ENCODE peak calls at places on chromosomes 11 and 22, in ten cellular contexts. One of them, this sample, is unnamed.
A peak's percentile ranks its signal among the peaks of the same experiment; 100 is the strongest.

GRCh38 chr11:75474878-75475766 is 42.1 kb upstream of the KLHL35 start:
- DNase-seq in C1 segment of cervical spinal cord: no peak
- DNase-seq in activated T-helper 1 cell treated with anti-CD3 and anti-CD28 coated beads, Interleukin-12 subunit alpha, Interleukin-12 subunit beta, Interleukin-2, Interleukin-4 antibody, amounts not matched to agents 30 ng/mL and 10 ng/mL and 1 ng/mL, durations not matched to agents 14 hours and 24 hours and 36 hours: peak; percentile 58
- DNase-seq in activated CD4-positive, alpha-beta T cell treated with anti-CD3 and anti-CD28 coated beads for 36 hours: peak; percentile 81
- DNase-seq in ovary: peak; percentile 62
- DNase-seq in cardiac fibroblast: peak; percentile 72
- DNase-seq in M059J: peak; percentile 32
- DNase-seq in COLO829: no peak
- DNase-seq in activated T-helper 9 cell treated with anti-CD3 and anti-CD28 coated beads, Interleukin-2, amount 50 U/mL, for 16 hours: peak; percentile 12
- DNase-seq in globus pallidus: peak; percentile 17
- DNase-seq in this sample: no peak

GRCh38 chr22:28973352-28973751 is 88.3 kb downstream of the C22orf31 start:
- DNase-seq in C1 segment of cervical spinal cord: no peak
- DNase-seq in activated CD4-positive, alpha-beta T cell treated with anti-CD3 and anti-CD28 coated beads for 36 hours: no peak
- DNase-seq in cardiac fibroblast: no peak
- DNase-seq in M059J: no peak
- DNase-seq in activated T-helper 9 cell treated with anti-CD3 and anti-CD28 coated beads, Interleukin-2, amount 50 U/mL, for 16 hours: no peak
- DNase-seq in ovary: no peak
- DNase-seq in activated T-helper 1 cell treated with anti-CD3 and anti-CD28 coated beads, Interleukin-12 subunit alpha, Interleukin-12 subunit beta, Interleukin-2, Interleukin-4 antibody, amounts not matched to agents 30 ng/mL and 10 ng/mL and 1 ng/mL, durations not matched to agents 14 hours and 24 hours and 36 hours: no peak
- DNase-seq in COLO829: no peak
- DNase-seq in globus pallidus: no peak
- DNase-seq in this sample: no peak

GRCh38 chr11:13475091-13475490 is 12.1 kb upstream of the BTBD10 start:
- DNase-seq in activated T-helper 9 cell treated with anti-CD3 and anti-CD28 coated beads, Interleukin-2, amount 50 U/mL, for 16 hours: no peak
- DNase-seq in ovary: no peak
- DNase-seq in globus pallidus: no peak
- DNase-seq in activated T-helper 1 cell treated with anti-CD3 and anti-CD28 coated beads, Interleukin-12 subunit alpha, Interleukin-12 subunit beta, Interleukin-2, Interleukin-4 antibody, amounts not matched to agents 30 ng/mL and 10 ng/mL and 1 ng/mL, durations not matched to agents 14 hours and 24 hours and 36 hours: no peak
- DNase-seq in cardiac fibroblast: no peak
- DNase-seq in COLO829: no peak
- DNase-seq in activated CD4-positive, alpha-beta T cell treated with anti-CD3 and anti-CD28 coated beads for 36 hours: no peak
- DNase-seq in M059J: no peak
- DNase-seq in C1 segment of cervical spinal cord: no peak
- DNase-seq in this sample: no peak

GRCh38 chr11:44805152-44805461 is 78.3 kb downstream of the TSPAN18 start:
- DNase-seq in activated T-helper 1 cell treated with anti-CD3 and anti-CD28 coated beads, Interleukin-12 subunit alpha, Interleukin-12 subunit beta, Interleukin-2, Interleukin-4 antibody, amounts not matched to agents 30 ng/mL and 10 ng/mL and 1 ng/mL, durations not matched to agents 14 hours and 24 hours and 36 hours: no peak
- DNase-seq in activated CD4-positive, alpha-beta T cell treated with anti-CD3 and anti-CD28 coated beads for 36 hours: no peak
- DNase-seq in globus pallidus: no peak
- DNase-seq in cardiac fibroblast: no peak
- DNase-seq in ovary: no peak
- DNase-seq in M059J: no peak
- DNase-seq in activated T-helper 9 cell treated with anti-CD3 and anti-CD28 coated beads, Interleukin-2, amount 50 U/mL, for 16 hours: no peak
- DNase-seq in COLO829: no peak
- DNase-seq in C1 segment of cervical spinal cord: no peak
- DNase-seq in this sample: no peak

GRCh38 chr11:45563801-45564200 is 101.6 kb downstream of the CHST1 start:
- DNase-seq in activated T-helper 1 cell treated with anti-CD3 and anti-CD28 coated beads, Interleukin-12 subunit alpha, Interleukin-12 subunit beta, Interleukin-2, Interleukin-4 antibody, amounts not matched to agents 30 ng/mL and 10 ng/mL and 1 ng/mL, durations not matched to agents 14 hours and 24 hours and 36 hours: no peak
- DNase-seq in activated CD4-positive, alpha-beta T cell treated with anti-CD3 and anti-CD28 coated beads for 36 hours: no peak
- DNase-seq in COLO829: no peak
- DNase-seq in cardiac fibroblast: peak; percentile 62
- DNase-seq in activated T-helper 9 cell treated with anti-CD3 and anti-CD28 coated beads, Interleukin-2, amount 50 U/mL, for 16 hours: no peak
- DNase-seq in M059J: no peak
- DNase-seq in C1 segment of cervical spinal cord: no peak
- DNase-seq in ovary: no peak
- DNase-seq in globus pallidus: no peak
- DNase-seq in this sample: no peak

GRCh38 chr22:31210830-31211503 is 1.1 kb upstream of the LIMK2 start:
- DNase-seq in COLO829: no peak
- DNase-seq in M059J: no peak
- DNase-seq in activated CD4-positive, alpha-beta T cell treated with anti-CD3 and anti-CD28 coated beads for 36 hours: peak; percentile 22
- DNase-seq in globus pallidus: no peak
- DNase-seq in C1 segment of cervical spinal cord: no peak
- DNase-seq in activated T-helper 1 cell treated with anti-CD3 and anti-CD28 coated beads, Interleukin-12 subunit alpha, Interleukin-12 subunit beta, Interleukin-2, Interleukin-4 antibody, amounts not matched to agents 30 ng/mL and 10 ng/mL and 1 ng/mL, durations not matched to agents 14 hours and 24 hours and 36 hours: no peak
- DNase-seq in ovary: no peak
- DNase-seq in cardiac fibroblast: peak; percentile 21
- DNase-seq in activated T-helper 9 cell treated with anti-CD3 and anti-CD28 coated beads, Interleukin-2, amount 50 U/mL, for 16 hours: no peak
- DNase-seq in this sample: no peak

GRCh38 chr22:21054046-21054713 is 8.4 kb downstream of the LRRC74B start:
- DNase-seq in activated T-helper 9 cell treated with anti-CD3 and anti-CD28 coated beads, Interleukin-2, amount 50 U/mL, for 16 hours: no peak
- DNase-seq in M059J: no peak
- DNase-seq in ovary: no peak
- DNase-seq in cardiac fibroblast: no peak
- DNase-seq in globus pallidus: no peak
- DNase-seq in COLO829: no peak
- DNase-seq in activated T-helper 1 cell treated with anti-CD3 and anti-CD28 coated beads, Interleukin-12 subunit alpha, Interleukin-12 subunit beta, Interleukin-2, Interleukin-4 antibody, amounts not matched to agents 30 ng/mL and 10 ng/mL and 1 ng/mL, durations not matched to agents 14 hours and 24 hours and 36 hours: no peak
- DNase-seq in activated CD4-positive, alpha-beta T cell treated with anti-CD3 and anti-CD28 coated beads for 36 hours: no peak
- DNase-seq in C1 segment of cervical spinal cord: no peak
- DNase-seq in this sample: no peak

GRCh38 chr22:17387356-17387755 is 18.1 kb downstream of the CECR2 start:
- DNase-seq in activated T-helper 1 cell treated with anti-CD3 and anti-CD28 coated beads, Interleukin-12 subunit alpha, Interleukin-12 subunit beta, Interleukin-2, Interleukin-4 antibody, amounts not matched to agents 30 ng/mL and 10 ng/mL and 1 ng/mL, durations not matched to agents 14 hours and 24 hours and 36 hours: no peak
- DNase-seq in activated T-helper 9 cell treated with anti-CD3 and anti-CD28 coated beads, Interleukin-2, amount 50 U/mL, for 16 hours: no peak
- DNase-seq in COLO829: no peak
- DNase-seq in cardiac fibroblast: no peak
- DNase-seq in ovary: no peak
- DNase-seq in M059J: no peak
- DNase-seq in C1 segment of cervical spinal cord: no peak
- DNase-seq in activated CD4-positive, alpha-beta T cell treated with anti-CD3 and anti-CD28 coated beads for 36 hours: no peak
- DNase-seq in globus pallidus: no peak
- DNase-seq in this sample: peak; percentile 52

GRCh38 chr11:28808771-28809170 is 700.6 kb downstream of the METTL15 start:
- DNase-seq in ovary: no peak
- DNase-seq in globus pallidus: no peak
- DNase-seq in C1 segment of cervical spinal cord: no peak
- DNase-seq in activated T-helper 9 cell treated with anti-CD3 and anti-CD28 coated beads, Interleukin-2, amount 50 U/mL, for 16 hours: no peak
- DNase-seq in activated CD4-positive, alpha-beta T cell treated with anti-CD3 and anti-CD28 coated beads for 36 hours: no peak
- DNase-seq in COLO829: no peak
- DNase-seq in cardiac fibroblast: no peak
- DNase-seq in M059J: no peak
- DNase-seq in activated T-helper 1 cell treated with anti-CD3 and anti-CD28 coated beads, Interleukin-12 subunit alpha, Interleukin-12 subunit beta, Interleukin-2, Interleukin-4 antibody, amounts not matched to agents 30 ng/mL and 10 ng/mL and 1 ng/mL, durations not matched to agents 14 hours and 24 hours and 36 hours: no peak
- DNase-seq in this sample: no peak

GRCh38 chr22:28075260-28075981 is 156.4 kb upstream of the PITPNB start:
- DNase-seq in globus pallidus: no peak
- DNase-seq in ovary: peak; percentile 35
- DNase-seq in activated T-helper 1 cell treated with anti-CD3 and anti-CD28 coated beads, Interleukin-12 subunit alpha, Interleukin-12 subunit beta, Interleukin-2, Interleukin-4 antibody, amounts not matched to agents 30 ng/mL and 10 ng/mL and 1 ng/mL, durations not matched to agents 14 hours and 24 hours and 36 hours: no peak
- DNase-seq in M059J: peak; percentile 88
- DNase-seq in activated T-helper 9 cell treated with anti-CD3 and anti-CD28 coated beads, Interleukin-2, amount 50 U/mL, for 16 hours: no peak
- DNase-seq in activated CD4-positive, alpha-beta T cell treated with anti-CD3 and anti-CD28 coated beads for 36 hours: no peak
- DNase-seq in COLO829: peak; percentile 38
- DNase-seq in C1 segment of cervical spinal cord: no peak
- DNase-seq in cardiac fibroblast: peak; percentile 86
- DNase-seq in this sample: no peak

GRCh38 chr22:35491908-35492380 is 48.7 kb upstream of the RASD2 start:
- DNase-seq in COLO829: no peak
- DNase-seq in globus pallidus: no peak
- DNase-seq in C1 segment of cervical spinal cord: no peak
- DNase-seq in cardiac fibroblast: no peak
- DNase-seq in activated T-helper 1 cell treated with anti-CD3 and anti-CD28 coated beads, Interleukin-12 subunit alpha, Interleukin-12 subunit beta, Interleukin-2, Interleukin-4 antibody, amounts not matched to agents 30 ng/mL and 10 ng/mL and 1 ng/mL, durations not matched to agents 14 hours and 24 hours and 36 hours: no peak
- DNase-seq in activated CD4-positive, alpha-beta T cell treated with anti-CD3 and anti-CD28 coated beads for 36 hours: no peak
- DNase-seq in activated T-helper 9 cell treated with anti-CD3 and anti-CD28 coated beads, Interleukin-2, amount 50 U/mL, for 16 hours: no peak
- DNase-seq in ovary: no peak
- DNase-seq in M059J: no peak
- DNase-seq in this sample: no peak

GRCh38 chr11:126397016-126397415 is 41.5 kb downstream of the ST3GAL4 start:
- DNase-seq in activated CD4-positive, alpha-beta T cell treated with anti-CD3 and anti-CD28 coated beads for 36 hours: no peak
- DNase-seq in ovary: no peak
- DNase-seq in globus pallidus: no peak
- DNase-seq in C1 segment of cervical spinal cord: no peak
- DNase-seq in COLO829: no peak
- DNase-seq in cardiac fibroblast: no peak
- DNase-seq in activated T-helper 1 cell treated with anti-CD3 and anti-CD28 coated beads, Interleukin-12 subunit alpha, Interleukin-12 subunit beta, Interleukin-2, Interleukin-4 antibody, amounts not matched to agents 30 ng/mL and 10 ng/mL and 1 ng/mL, durations not matched to agents 14 hours and 24 hours and 36 hours: no peak
- DNase-seq in activated T-helper 9 cell treated with anti-CD3 and anti-CD28 coated beads, Interleukin-2, amount 50 U/mL, for 16 hours: no peak
- DNase-seq in M059J: no peak
- DNase-seq in this sample: no peak

GRCh38 chr11:76742912-76743311 is 40.2 kb upstream of the TSKU start:
- DNase-seq in activated T-helper 1 cell treated with anti-CD3 and anti-CD28 coated beads, Interleukin-12 subunit alpha, Interleukin-12 subunit beta, Interleukin-2, Interleukin-4 antibody, amounts not matched to agents 30 ng/mL and 10 ng/mL and 1 ng/mL, durations not matched to agents 14 hours and 24 hours and 36 hours: no peak
- DNase-seq in globus pallidus: no peak
- DNase-seq in C1 segment of cervical spinal cord: no peak
- DNase-seq in cardiac fibroblast: no peak
- DNase-seq in ovary: no peak
- DNase-seq in activated CD4-positive, alpha-beta T cell treated with anti-CD3 and anti-CD28 coated beads for 36 hours: no peak
- DNase-seq in COLO829: no peak
- DNase-seq in activated T-helper 9 cell treated with anti-CD3 and anti-CD28 coated beads, Interleukin-2, amount 50 U/mL, for 16 hours: no peak
- DNase-seq in M059J: no peak
- DNase-seq in this sample: no peak

GRCh38 chr11:65454696-65455456 is 32.3 kb downstream of the NEAT1 start:
- DNase-seq in globus pallidus: peak; percentile 90
- DNase-seq in ovary: peak; percentile 91
- DNase-seq in cardiac fibroblast: peak; percentile 91
- DNase-seq in C1 segment of cervical spinal cord: peak; percentile 88
- DNase-seq in COLO829: peak; percentile 97
- DNase-seq in activated CD4-positive, alpha-beta T cell treated with anti-CD3 and anti-CD28 coated beads for 36 hours: peak; percentile 91
- DNase-seq in activated T-helper 9 cell treated with anti-CD3 and anti-CD28 coated beads, Interleukin-2, amount 50 U/mL, for 16 hours: peak; percentile 77
- DNase-seq in activated T-helper 1 cell treated with anti-CD3 and anti-CD28 coated beads, Interleukin-12 subunit alpha, Interleukin-12 subunit beta, Interleukin-2, Interleukin-4 antibody, amounts not matched to agents 30 ng/mL and 10 ng/mL and 1 ng/mL, durations not matched to agents 14 hours and 24 hours and 36 hours: peak; percentile 82
- DNase-seq in M059J: peak; percentile 81
- DNase-seq in this sample: peak; percentile 94

GRCh38 chr11:122706689-122707088 is 51.2 kb downstream of the UBASH3B start:
- DNase-seq in activated T-helper 9 cell treated with anti-CD3 and anti-CD28 coated beads, Interleukin-2, amount 50 U/mL, for 16 hours: no peak
- DNase-seq in ovary: no peak
- DNase-seq in globus pallidus: no peak
- DNase-seq in cardiac fibroblast: peak; percentile 52
- DNase-seq in activated T-helper 1 cell treated with anti-CD3 and anti-CD28 coated beads, Interleukin-12 subunit alpha, Interleukin-12 subunit beta, Interleukin-2, Interleukin-4 antibody, amounts not matched to agents 30 ng/mL and 10 ng/mL and 1 ng/mL, durations not matched to agents 14 hours and 24 hours and 36 hours: no peak
- DNase-seq in M059J: peak; percentile 86
- DNase-seq in C1 segment of cervical spinal cord: no peak
- DNase-seq in COLO829: no peak
- DNase-seq in activated CD4-positive, alpha-beta T cell treated with anti-CD3 and anti-CD28 coated beads for 36 hours: no peak
- DNase-seq in this sample: no peak

GRCh38 chr11:3095712-3096361 is 38.6 kb upstream of the CARS1 start:
- DNase-seq in activated T-helper 9 cell treated with anti-CD3 and anti-CD28 coated beads, Interleukin-2, amount 50 U/mL, for 16 hours: no peak
- DNase-seq in C1 segment of cervical spinal cord: no peak
- DNase-seq in globus pallidus: peak; percentile 13
- DNase-seq in M059J: peak; percentile 92
- DNase-seq in cardiac fibroblast: peak; percentile 88
- DNase-seq in activated CD4-positive, alpha-beta T cell treated with anti-CD3 and anti-CD28 coated beads for 36 hours: no peak
- DNase-seq in COLO829: peak; percentile 93
- DNase-seq in ovary: no peak
- DNase-seq in activated T-helper 1 cell treated with anti-CD3 and anti-CD28 coated beads, Interleukin-12 subunit alpha, Interleukin-12 subunit beta, Interleukin-2, Interleukin-4 antibody, amounts not matched to agents 30 ng/mL and 10 ng/mL and 1 ng/mL, durations not matched to agents 14 hours and 24 hours and 36 hours: no peak
- DNase-seq in this sample: no peak

GRCh38 chr22:42865536-42865935 is 8.5 kb upstream of the ARFGAP3 start:
- DNase-seq in activated T-helper 9 cell treated with anti-CD3 and anti-CD28 coated beads, Interleukin-2, amount 50 U/mL, for 16 hours: no peak
- DNase-seq in activated CD4-positive, alpha-beta T cell treated with anti-CD3 and anti-CD28 coated beads for 36 hours: no peak
- DNase-seq in cardiac fibroblast: no peak
- DNase-seq in COLO829: no peak
- DNase-seq in activated T-helper 1 cell treated with anti-CD3 and anti-CD28 coated beads, Interleukin-12 subunit alpha, Interleukin-12 subunit beta, Interleukin-2, Interleukin-4 antibody, amounts not matched to agents 30 ng/mL and 10 ng/mL and 1 ng/mL, durations not matched to agents 14 hours and 24 hours and 36 hours: no peak
- DNase-seq in globus pallidus: no peak
- DNase-seq in ovary: no peak
- DNase-seq in C1 segment of cervical spinal cord: no peak
- DNase-seq in M059J: no peak
- DNase-seq in this sample: no peak

GRCh38 chr11:2557381-2557780 is 112.6 kb downstream of the KCNQ1 start:
- DNase-seq in M059J: no peak
- DNase-seq in activated T-helper 9 cell treated with anti-CD3 and anti-CD28 coated beads, Interleukin-2, amount 50 U/mL, for 16 hours: no peak
- DNase-seq in cardiac fibroblast: no peak
- DNase-seq in activated T-helper 1 cell treated with anti-CD3 and anti-CD28 coated beads, Interleukin-12 subunit alpha, Interleukin-12 subunit beta, Interleukin-2, Interleukin-4 antibody, amounts not matched to agents 30 ng/mL and 10 ng/mL and 1 ng/mL, durations not matched to agents 14 hours and 24 hours and 36 hours: no peak
- DNase-seq in activated CD4-positive, alpha-beta T cell treated with anti-CD3 and anti-CD28 coated beads for 36 hours: no peak
- DNase-seq in ovary: no peak
- DNase-seq in COLO829: no peak
- DNase-seq in globus pallidus: no peak
- DNase-seq in C1 segment of cervical spinal cord: no peak
- DNase-seq in this sample: no peak

GRCh38 chr11:92703431-92703830 is 266.0 kb upstream of the MTNR1B start:
- DNase-seq in activated T-helper 1 cell treated with anti-CD3 and anti-CD28 coated beads, Interleukin-12 subunit alpha, Interleukin-12 subunit beta, Interleukin-2, Interleukin-4 antibody, amounts not matched to agents 30 ng/mL and 10 ng/mL and 1 ng/mL, durations not matched to agents 14 hours and 24 hours and 36 hours: no peak
- DNase-seq in activated T-helper 9 cell treated with anti-CD3 and anti-CD28 coated beads, Interleukin-2, amount 50 U/mL, for 16 hours: no peak
- DNase-seq in M059J: peak; percentile 27
- DNase-seq in cardiac fibroblast: peak; percentile 10
- DNase-seq in activated CD4-positive, alpha-beta T cell treated with anti-CD3 and anti-CD28 coated beads for 36 hours: no peak
- DNase-seq in C1 segment of cervical spinal cord: no peak
- DNase-seq in ovary: no peak
- DNase-seq in COLO829: no peak
- DNase-seq in globus pallidus: no peak
- DNase-seq in this sample: no peak

GRCh38 chr22:24379536-24379935 is 47.9 kb upstream of the ADORA2A start:
- DNase-seq in globus pallidus: no peak
- DNase-seq in ovary: no peak
- DNase-seq in COLO829: peak; percentile 40
- DNase-seq in activated T-helper 1 cell treated with anti-CD3 and anti-CD28 coated beads, Interleukin-12 subunit alpha, Interleukin-12 subunit beta, Interleukin-2, Interleukin-4 antibody, amounts not matched to agents 30 ng/mL and 10 ng/mL and 1 ng/mL, durations not matched to agents 14 hours and 24 hours and 36 hours: no peak
- DNase-seq in cardiac fibroblast: no peak
- DNase-seq in activated CD4-positive, alpha-beta T cell treated with anti-CD3 and anti-CD28 coated beads for 36 hours: no peak
- DNase-seq in activated T-helper 9 cell treated with anti-CD3 and anti-CD28 coated beads, Interleukin-2, amount 50 U/mL, for 16 hours: no peak
- DNase-seq in C1 segment of cervical spinal cord: no peak
- DNase-seq in M059J: no peak
- DNase-seq in this sample: no peak

GRCh38 chr22:44182591-44183588 is 2.2 kb downstream of the PARVG start:
- DNase-seq in C1 segment of cervical spinal cord: peak; percentile 40
- DNase-seq in cardiac fibroblast: no peak
- DNase-seq in activated T-helper 1 cell treated with anti-CD3 and anti-CD28 coated beads, Interleukin-12 subunit alpha, Interleukin-12 subunit beta, Interleukin-2, Interleukin-4 antibody, amounts not matched to agents 30 ng/mL and 10 ng/mL and 1 ng/mL, durations not matched to agents 14 hours and 24 hours and 36 hours: peak; percentile 35
- DNase-seq in COLO829: no peak
- DNase-seq in ovary: no peak
- DNase-seq in M059J: no peak
- DNase-seq in activated T-helper 9 cell treated with anti-CD3 and anti-CD28 coated beads, Interleukin-2, amount 50 U/mL, for 16 hours: peak; percentile 6
- DNase-seq in activated CD4-positive, alpha-beta T cell treated with anti-CD3 and anti-CD28 coated beads for 36 hours: peak; percentile 69
- DNase-seq in globus pallidus: peak; percentile 35
- DNase-seq in this sample: no peak

GRCh38 chr11:44361883-44362282 is 51.9 kb upstream of the ALX4 start:
- DNase-seq in M059J: peak; percentile 15
- DNase-seq in globus pallidus: no peak
- DNase-seq in activated CD4-positive, alpha-beta T cell treated with anti-CD3 and anti-CD28 coated beads for 36 hours: no peak
- DNase-seq in ovary: no peak
- DNase-seq in activated T-helper 1 cell treated with anti-CD3 and anti-CD28 coated beads, Interleukin-12 subunit alpha, Interleukin-12 subunit beta, Interleukin-2, Interleukin-4 antibody, amounts not matched to agents 30 ng/mL and 10 ng/mL and 1 ng/mL, durations not matched to agents 14 hours and 24 hours and 36 hours: no peak
- DNase-seq in cardiac fibroblast: no peak
- DNase-seq in COLO829: no peak
- DNase-seq in activated T-helper 9 cell treated with anti-CD3 and anti-CD28 coated beads, Interleukin-2, amount 50 U/mL, for 16 hours: no peak
- DNase-seq in C1 segment of cervical spinal cord: no peak
- DNase-seq in this sample: no peak

GRCh38 chr11:134252539-134253188 is 488 bp downstream of the THYN1 start:
- DNase-seq in COLO829: peak; percentile 13
- DNase-seq in globus pallidus: no peak
- DNase-seq in cardiac fibroblast: no peak
- DNase-seq in M059J: peak; percentile 61
- DNase-seq in ovary: no peak
- DNase-seq in activated T-helper 9 cell treated with anti-CD3 and anti-CD28 coated beads, Interleukin-2, amount 50 U/mL, for 16 hours: no peak
- DNase-seq in C1 segment of cervical spinal cord: no peak
- DNase-seq in activated T-helper 1 cell treated with anti-CD3 and anti-CD28 coated beads, Interleukin-12 subunit alpha, Interleukin-12 subunit beta, Interleukin-2, Interleukin-4 antibody, amounts not matched to agents 30 ng/mL and 10 ng/mL and 1 ng/mL, durations not matched to agents 14 hours and 24 hours and 36 hours: no peak
- DNase-seq in activated CD4-positive, alpha-beta T cell treated with anti-CD3 and anti-CD28 coated beads for 36 hours: peak; percentile 54
- DNase-seq in this sample: no peak

GRCh38 chr11:131691558-131692041 is 321.2 kb downstream of the NTM start:
- DNase-seq in activated T-helper 9 cell treated with anti-CD3 and anti-CD28 coated beads, Interleukin-2, amount 50 U/mL, for 16 hours: no peak
- DNase-seq in ovary: no peak
- DNase-seq in COLO829: peak; percentile 39
- DNase-seq in globus pallidus: no peak
- DNase-seq in activated T-helper 1 cell treated with anti-CD3 and anti-CD28 coated beads, Interleukin-12 subunit alpha, Interleukin-12 subunit beta, Interleukin-2, Interleukin-4 antibody, amounts not matched to agents 30 ng/mL and 10 ng/mL and 1 ng/mL, durations not matched to agents 14 hours and 24 hours and 36 hours: no peak
- DNase-seq in cardiac fibroblast: peak; percentile 41
- DNase-seq in activated CD4-positive, alpha-beta T cell treated with anti-CD3 and anti-CD28 coated beads for 36 hours: peak; percentile 70
- DNase-seq in M059J: no peak
- DNase-seq in C1 segment of cervical spinal cord: no peak
- DNase-seq in this sample: peak; percentile 63

GRCh38 chr11:126403039-126403438 is 47.6 kb downstream of the ST3GAL4 start:
- DNase-seq in activated T-helper 1 cell treated with anti-CD3 and anti-CD28 coated beads, Interleukin-12 subunit alpha, Interleukin-12 subunit beta, Interleukin-2, Interleukin-4 antibody, amounts not matched to agents 30 ng/mL and 10 ng/mL and 1 ng/mL, durations not matched to agents 14 hours and 24 hours and 36 hours: no peak
- DNase-seq in M059J: peak; percentile 74
- DNase-seq in ovary: no peak
- DNase-seq in cardiac fibroblast: no peak
- DNase-seq in globus pallidus: no peak
- DNase-seq in COLO829: peak; percentile 60
- DNase-seq in activated CD4-positive, alpha-beta T cell treated with anti-CD3 and anti-CD28 coated beads for 36 hours: no peak
- DNase-seq in C1 segment of cervical spinal cord: no peak
- DNase-seq in activated T-helper 9 cell treated with anti-CD3 and anti-CD28 coated beads, Interleukin-2, amount 50 U/mL, for 16 hours: no peak
- DNase-seq in this sample: no peak

GRCh38 chr11:43933608-43934358 is 8.7 kb upstream of the C11orf96 start:
- DNase-seq in activated T-helper 1 cell treated with anti-CD3 and anti-CD28 coated beads, Interleukin-12 subunit alpha, Interleukin-12 subunit beta, Interleukin-2, Interleukin-4 antibody, amounts not matched to agents 30 ng/mL and 10 ng/mL and 1 ng/mL, durations not matched to agents 14 hours and 24 hours and 36 hours: no peak
- DNase-seq in C1 segment of cervical spinal cord: no peak
- DNase-seq in activated T-helper 9 cell treated with anti-CD3 and anti-CD28 coated beads, Interleukin-2, amount 50 U/mL, for 16 hours: no peak
- DNase-seq in COLO829: no peak
- DNase-seq in globus pallidus: no peak
- DNase-seq in M059J: peak; percentile 49
- DNase-seq in ovary: peak; percentile 49
- DNase-seq in activated CD4-positive, alpha-beta T cell treated with anti-CD3 and anti-CD28 coated beads for 36 hours: no peak
- DNase-seq in cardiac fibroblast: peak; percentile 75
- DNase-seq in this sample: no peak

GRCh38 chr11:28834877-28835276 is 726.7 kb downstream of the METTL15 start:
- DNase-seq in activated T-helper 9 cell treated with anti-CD3 and anti-CD28 coated beads, Interleukin-2, amount 50 U/mL, for 16 hours: no peak
- DNase-seq in globus pallidus: no peak
- DNase-seq in M059J: peak; percentile 89
- DNase-seq in activated CD4-positive, alpha-beta T cell treated with anti-CD3 and anti-CD28 coated beads for 36 hours: no peak
- DNase-seq in ovary: no peak
- DNase-seq in cardiac fibroblast: peak; percentile 54
- DNase-seq in COLO829: peak; percentile 32
- DNase-seq in C1 segment of cervical spinal cord: no peak
- DNase-seq in activated T-helper 1 cell treated with anti-CD3 and anti-CD28 coated beads, Interleukin-12 subunit alpha, Interleukin-12 subunit beta, Interleukin-2, Interleukin-4 antibody, amounts not matched to agents 30 ng/mL and 10 ng/mL and 1 ng/mL, durations not matched to agents 14 hours and 24 hours and 36 hours: no peak
- DNase-seq in this sample: no peak

GRCh38 chr11:31799036-31799793 is 11.9 kb downstream of the PAX6 start:
- DNase-seq in activated CD4-positive, alpha-beta T cell treated with anti-CD3 and anti-CD28 coated beads for 36 hours: no peak
- DNase-seq in activated T-helper 9 cell treated with anti-CD3 and anti-CD28 coated beads, Interleukin-2, amount 50 U/mL, for 16 hours: no peak
- DNase-seq in cardiac fibroblast: no peak
- DNase-seq in ovary: no peak
- DNase-seq in globus pallidus: no peak
- DNase-seq in M059J: no peak
- DNase-seq in C1 segment of cervical spinal cord: no peak
- DNase-seq in COLO829: no peak
- DNase-seq in activated T-helper 1 cell treated with anti-CD3 and anti-CD28 coated beads, Interleukin-12 subunit alpha, Interleukin-12 subunit beta, Interleukin-2, Interleukin-4 antibody, amounts not matched to agents 30 ng/mL and 10 ng/mL and 1 ng/mL, durations not matched to agents 14 hours and 24 hours and 36 hours: no peak
- DNase-seq in this sample: peak; percentile 40

This sample was measured in G401.